ENCODE peak calls at places on chromosomes 2 and 18, in eight cellular contexts. O is mucosa of descending colon, F is nephron progenitor cell, B is dorsolateral prefrontal cortex, I is Caco-2, E is left lung, J is cardiac muscle cell, M is MCF 10A. D is an unnamed sample.

GRCh38 chr2:109356251-109357035 is 227.4 kb downstream of the SH3RF3 start:
- DNase-seq in O (no peak), F (no peak), B (no peak), I (no peak), E (no peak), J (no peak), M (no peak), D (no peak)

GRCh38 chr18:25181581-25181980 is 170.4 kb downstream of the ZNF521 start:
- DNase-seq in O (no peak), F (no peak), B (no peak), I (no peak), E (no peak), J (no peak), M (no peak), D (no peak)

GRCh38 chr2:226011716-226012115 is 612.2 kb downstream of the NYAP2 start:
- DNase-seq in O (no peak), F (no peak), B (no peak), I (no peak), E (no peak), J (no peak), M (no peak), D (no peak)

GRCh38 chr2:101756266-101756665 is 58.8 kb downstream of the MAP4K4 start:
- DNase-seq in O (no peak), F (no peak), B (no peak), I (no peak), E (no peak), J (no peak), M (no peak), D (no peak)

GRCh38 chr2:201280191-201281040 is 20.1 kb downstream of the CASP8 start:
- DNase-seq in O (no peak), F (no peak), B (no peak), I (no peak), E (no peak), J (no peak), M (no peak), D (no peak)

GRCh38 chr2:37894047-37894446 is 31.0 kb upstream of the RMDN2 start:
- DNase-seq in O (no peak), F (no peak), B (no peak), I (no peak), E (peak; percentile 61), J (peak; percentile 27), M (no peak), D (no peak)

GRCh38 chr2:10325278-10326145 is 22.8 kb downstream of the HPCAL1 start:
- DNase-seq in O (peak; percentile 66), F (no peak), B (no peak), I (no peak), E (no peak), J (no peak), M (no peak), D (no peak)

GRCh38 chr2:68195096-68195495 is 37.4 kb downstream of the PNO1 start:
- DNase-seq in O (no peak), F (no peak), B (no peak), I (no peak), E (no peak), J (no peak), M (no peak), D (no peak)

GRCh38 chr2:10032746-10033105 is 10.6 kb upstream of the KLF11 start:
- DNase-seq in O (peak; percentile 22), F (no peak), B (no peak), I (no peak), E (no peak), J (no peak), M (no peak), D (no peak)

GRCh38 chr18:32446780-32447179 is 23.9 kb downstream of the GAREM1 start:
- DNase-seq in O (no peak), F (no peak), B (no peak), I (no peak), E (no peak), J (no peak), M (no peak), D (no peak)

GRCh38 chr2:71471276-71471675 is 17.9 kb downstream of the DYSF start:
- DNase-seq in O (no peak), F (no peak), B (no peak), I (no peak), E (no peak), J (no peak), M (no peak), D (no peak)

GRCh38 chr2:20675701-20676352 is 8.9 kb downstream of the GDF7 start:
- DNase-seq in O (peak; percentile 83), F (no peak), B (no peak), I (peak; percentile 79), E (no peak), J (no peak), M (peak; percentile 24), D (peak; percentile 20)

GRCh38 chr2:216578325-216578724 is 54.9 kb upstream of the IGFBP2 start:
- DNase-seq in O (no peak), F (no peak), B (no peak), I (no peak), E (no peak), J (no peak), M (no peak), D (no peak)

GRCh38 chr18:59554796-59555195 is 142.4 kb downstream of the CCBE1 start:
- DNase-seq in O (no peak), F (no peak), B (no peak), I (no peak), E (no peak), J (no peak), M (no peak), D (peak; percentile 8)

GRCh38 chr18:73153271-73153670 is 285.5 kb upstream of the NETO1 start:
- DNase-seq in O (no peak), F (no peak), B (no peak), I (no peak), E (no peak), J (no peak), M (peak; percentile 50), D (peak; percentile 18)

GRCh38 chr2:85794491-85795121 is 40.8 kb downstream of the ATOH8 start:
- DNase-seq in O (no peak), F (no peak), B (no peak), I (no peak), E (peak; percentile 32), J (peak; percentile 24), M (no peak), D (no peak)

GRCh38 chr2:111120253-111121027 is at the start of gene BCL2L11:
- DNase-seq in O (peak; percentile 96), F (peak; percentile 93), B (peak; percentile 81), I (peak; percentile 99), E (peak; percentile 94), J (peak; percentile 96), M (peak; percentile 90), D (peak; percentile 91)

GRCh38 chr2:111123751-111124150 is 3.0 kb downstream of the BCL2L11 start:
- DNase-seq in O (no peak), F (no peak), B (no peak), I (no peak), E (no peak), J (no peak), M (no peak), D (no peak)

GRCh38 chr2:111121873-111122630 is 1.3 kb downstream of the BCL2L11 start:
- DNase-seq in O (peak; percentile 92), F (peak; percentile 91), B (peak; percentile 82), I (peak; percentile 96), E (peak; percentile 90), J (peak; percentile 96), M (peak; percentile 86), D (peak; percentile 91)

GRCh38 chr2:111121028-111121872 is 536 bp downstream of the BCL2L11 start:
- DNase-seq in O (peak; percentile 79), F (peak; percentile 70), B (peak; percentile 31), I (peak; percentile 55), E (peak; percentile 53), J (peak; percentile 81), M (peak; percentile 53), D (peak; percentile 27)

GRCh38 chr2:111122631-111123421 is 2.1 kb downstream of the BCL2L11 start:
- DNase-seq in O (peak; percentile 86), F (peak; percentile 69), B (peak; percentile 76), I (peak; percentile 72), E (peak; percentile 88), J (peak; percentile 84), M (peak; percentile 84), D (peak; percentile 60)
- TF ChIP-seq CTCF in O (no peak), F (no peak), B (no peak), I (no peak), E (no peak), J (no peak), M (no peak), D (no peak)

GRCh38 chr2:241063587-241063986 is 38.5 kb downstream of the MTERF4 start:
- DNase-seq in O (no peak), F (no peak), B (no peak), I (no peak), E (no peak), J (no peak), M (peak; percentile 35), D (no peak)
- TF ChIP-seq CTCF in O (no peak), F (no peak), B (no peak), I (peak; percentile 24), E (no peak), J (no peak), M (no peak), D (no peak)

DNA sequence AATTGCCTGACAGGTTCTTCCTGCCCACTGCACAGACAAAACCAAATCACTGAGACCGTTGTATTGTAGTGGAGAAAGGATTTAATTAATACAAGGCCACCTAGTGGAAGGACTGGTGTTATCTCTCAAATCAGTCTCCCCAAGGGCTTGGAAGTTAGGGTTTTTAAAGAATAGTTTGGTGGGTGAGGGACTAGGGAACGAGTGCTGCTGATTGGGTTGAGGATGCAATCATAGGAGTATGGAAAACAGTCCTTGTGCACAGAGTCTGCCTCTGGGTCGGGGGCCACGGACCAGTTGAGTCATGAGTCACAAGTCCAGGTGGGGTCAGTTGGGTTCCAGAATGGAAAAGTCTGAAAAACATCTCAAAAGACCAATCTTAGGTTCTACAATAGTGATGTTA is 89.1 kb downstream of the B3GNT2 start:
- DNase-seq in O (no peak), F (no peak), B (no peak), I (no peak), E (no peak), J (no peak), M (no peak), D (no peak)
- TF ChIP-seq CTCF in O (no peak), F (no peak), B (no peak), I (no peak), E (no peak), J (no peak), M (no peak), D (no peak)

GRCh38 chr18:7877609-7878008 is 310.5 kb downstream of the PTPRM start:
- DNase-seq in O (no peak), F (no peak), B (no peak), I (peak; percentile 26), E (no peak), J (no peak), M (peak; percentile 42), D (no peak)
- TF ChIP-seq CTCF in O (no peak), F (no peak), B (no peak), I (no peak), E (no peak), J (no peak), M (no peak), D (no peak)

GRCh38 chr2:146412625-146413024 is 1432.2 kb upstream of the ACVR2A start:
- DNase-seq in O (no peak), F (no peak), B (no peak), I (peak; percentile 61), E (no peak), J (no peak), M (no peak), D (no peak)
- TF ChIP-seq CTCF in O (no peak), F (no peak), B (no peak), I (no peak), E (no peak), J (no peak), M (no peak), D (no peak)